ENCODE peak calls at places on chromosomes 7 and 10, in four cellular contexts. J is CD4-positive, alpha-beta memory T cell; Q is hepatocyte; D is PC-3. M is an unnamed sample. For H3K27me3, the result is how much of the 10 kb centered on the place peaks cover.

GRCh38 chr7:20224005-20224404 is 6.8 kb upstream of the MACC1 start:
- DNase-seq in Q (no peak), D (no peak), J (no peak), M (no peak)

GRCh38 chr7:46600340-46600739 is 679.3 kb upstream of the IGFBP3 start:
- DNase-seq in J (no peak), D (no peak), Q (peak), M (peak)

GRCh38 chr10:95356-96115 is 39.7 kb upstream of the ZMYND11 start:
- DNase-seq in Q (no peak), J (no peak), D (no peak), M (no peak)

GRCh38 chr10:51773681-51774080 is 74.3 kb upstream of the CSTF2T start:
- DNase-seq in D (peak), J (no peak), Q (no peak), M (no peak)

GRCh38 chr7:116317907-116318306 is 107.6 kb downstream of the TES start:
- DNase-seq in D (peak), Q (no peak), J (no peak), M (no peak)

GRCh38 chr10:1050555-1050954 is 1.6 kb upstream of the IDI1 start:
- DNase-seq in D (peak), J (peak), Q (peak), M (no peak)

GRCh38 chr7:80686576-80686975 is 48.1 kb downstream of the CD36 start:
- DNase-seq in Q (no peak), J (no peak), D (peak), M (no peak)

GRCh38 chr10:72007246-72007892 is 43.2 kb downstream of the CHST3 start:
- DNase-seq in Q (no peak), J (no peak), D (no peak), M (no peak)

GRCh38 chr7:47044620-47045019 is 537.3 kb downstream of the TNS3 start:
- DNase-seq in D (no peak), J (no peak), Q (no peak), M (no peak)

GRCh38 chr10:80530251-80530650 is 7.5 kb upstream of the SH2D4B start:
- DNase-seq in J (no peak), D (no peak), Q (no peak), M (no peak)

GRCh38 chr7:40808409-40808942 is 673.7 kb downstream of the SUGCT start:
- DNase-seq in D (peak), Q (no peak), J (no peak), M (peak)

GRCh38 chr10:101939273-101939635 is 95.7 kb upstream of the KCNIP2 start:
- DNase-seq in D (peak), J (no peak), Q (peak), M (peak)

GRCh38 chr7:66043681-66044497 is 31.7 kb upstream of the ASL start:
- DNase-seq in D (peak), Q (peak), J (no peak), M (no peak)

GRCh38 chr10:112389147-112389822 is 15.4 kb downstream of the ACSL5 start:
- DNase-seq in D (peak), J (peak), Q (peak), M (peak)

GRCh38 chr7:108252177-108252576 is 122.0 kb upstream of the LAMB4 start:
- DNase-seq in Q (no peak), D (no peak), J (no peak), M (no peak)

GRCh38 chr10:101444058-101444457 is 90.1 kb downstream of the BTRC start:
- DNase-seq in Q (no peak), D (peak), J (no peak), M (no peak)

GRCh38 chr10:11245510-11245909 is 227.8 kb downstream of the CELF2 start:
- DNase-seq in J (no peak), D (no peak), Q (peak), M (no peak)

GRCh38 chr7:32036557-32036956 is 33.6 kb downstream of the PDE1C start:
- DNase-seq in J (no peak), Q (no peak), D (peak), M (no peak)

GRCh38 chr7:142389544-142389943 is 131.7 kb upstream of the PRSS58 start:
- DNase-seq in Q (peak), J (no peak), D (no peak), M (no peak)

GRCh38 chr7:155804897-155805825 is 7.1 kb downstream of the SHH start:
- DNase-seq in Q (peak), J (peak), D (peak), M (no peak)

GRCh38 chr7:120931243-120931642 is 19.3 kb upstream of the ING3 start:
- DNase-seq in D (peak), J (no peak), Q (no peak), M (no peak)

GRCh38 chr10:114223066-114223465 is 16.0 kb upstream of the VWA2 start:
- DNase-seq in J (no peak), Q (no peak), D (no peak), M (no peak)

GRCh38 chr7:38731195-38731594 is 100.0 kb upstream of the AMPH start:
- DNase-seq in Q (no peak), J (no peak), D (no peak), M (peak)

GRCh38 chr7:9657257-9657656 is 1223.8 kb downstream of the NXPH1 start:
- DNase-seq in J (no peak), Q (no peak), D (peak), M (no peak)

GRCh38 chr7:69840248-69840647 is 242.0 kb downstream of the AUTS2 start:
- DNase-seq in J (no peak), Q (no peak), D (no peak), M (no peak)

GRCh38 chr10:113053091-113053490 is 103.0 kb downstream of the TCF7L2 start:
- DNase-seq in J (no peak), D (no peak), Q (no peak), M (no peak)

GRCh38 chr10:100645609-100646008 is 99.8 kb upstream of the PAX2 start:
- DNase-seq in D (no peak), J (no peak), Q (no peak), M (no peak)

GRCh38 chr10:125482108-125482507 is 200.9 kb downstream of the TEX36 start:
- DNase-seq in J (no peak), D (no peak), Q (no peak), M (no peak)

GRCh38 chr7:2564970-2565546 is 6.3 kb downstream of the IQCE start:
- DNase-seq in J (no peak), D (no peak), Q (no peak), M (no peak)

GRCh38 chr10:28914721-28915120 is 237.4 kb downstream of the BAMBI start:
- DNase-seq in J (no peak), D (peak), Q (no peak), M (no peak)

GRCh38 chr10:101400529-101400928 is 46.6 kb downstream of the BTRC start:
- DNase-seq in Q (peak), J (no peak), D (no peak), M (no peak)

GRCh38 chr10:5645375-5645774 is 21.0 kb downstream of the ASB13 start:
- DNase-seq in D (no peak), J (no peak), Q (peak), M (no peak)

GRCh38 chr10:127694580-127695193 is 42.3 kb upstream of the FOXI2 start:
- DNase-seq in Q (peak), D (peak), J (no peak), M (no peak)

GRCh38 chr10:80504158-80504811 is 33.4 kb upstream of the SH2D4B start:
- DNase-seq in Q (peak), J (no peak), D (no peak), M (no peak)

GRCh38 chr10:43026039-43026973 is 50.6 kb upstream of the RET start:
- DNase-seq in J (no peak), D (peak), Q (no peak), M (no peak)

GRCh38 chr7:47152307-47152706 is 429.6 kb downstream of the TNS3 start:
- DNase-seq in J (no peak), Q (no peak), D (no peak), M (no peak)

GRCh38 chr7:76303057-76303828 is 770 bp downstream of the HSPB1 start:
- DNase-seq in D (peak), Q (peak), J (peak), M (peak)

GRCh38 chr7:76300210-76300731 is 2.2 kb upstream of the HSPB1 start:
- DNase-seq in Q (peak), D (peak), J (no peak), M (no peak)

GRCh38 chr7:76301000-76301399 is 1.5 kb upstream of the HSPB1 start:
- DNase-seq in D (no peak), J (no peak), Q (no peak), M (no peak)

GRCh38 chr7:76302299-76303056 is at the start of gene HSPB1:
- DNase-seq in J (peak), Q (peak), D (peak), M (peak)

GRCh38 chr7:76303829-76304505 is 1.5 kb downstream of the HSPB1 start:
- DNase-seq in Q (peak), D (peak), J (peak), M (no peak)
- H3K4me3 ChIP-seq in Q (peak), D (peak), J (peak), M (peak)

GRCh38 chr10:7410800-7411670 is at the start of gene SFMBT2:
- DNase-seq in Q (peak), D (peak), J (peak), M (no peak)
- H3K27me3 ChIP-seq in Q (half or more), D (under half), J (under half), M (under half)

GRCh38 chr7:130987092-130987491 is 253.1 kb upstream of the KLF14 start:
- DNase-seq in J (no peak), Q (no peak), D (peak), M (no peak)
- H3K4me3 ChIP-seq in J (no peak), Q (no peak), D (no peak), M (no peak)

DNA sequence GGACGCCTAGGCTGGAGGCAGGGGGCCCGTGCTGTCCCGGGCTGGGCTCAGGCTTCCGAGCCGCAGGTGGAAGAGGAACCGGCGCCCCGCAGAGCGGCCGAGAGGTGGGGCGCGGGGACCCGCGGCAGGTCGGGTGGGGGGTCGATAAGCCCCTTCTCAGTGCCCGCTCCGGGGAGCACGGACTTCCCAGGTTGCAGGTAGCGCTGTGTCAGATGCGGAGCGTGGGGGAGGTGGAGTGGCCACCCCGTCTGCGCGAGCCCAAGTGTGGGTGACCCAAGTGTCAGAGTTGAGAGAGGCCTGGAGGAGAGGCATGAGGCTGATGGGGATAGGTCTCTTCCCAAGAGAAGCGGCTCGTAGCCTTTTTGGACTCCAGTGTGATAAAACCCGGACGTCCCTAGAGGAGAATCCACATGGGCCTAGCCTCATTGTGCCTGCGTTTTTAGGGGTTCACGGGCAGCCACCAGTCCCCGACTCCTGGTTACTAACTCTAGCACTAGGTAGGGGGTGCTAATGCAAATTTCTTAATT is 580 bp downstream of the EEPD1 start:
- DNase-seq in J (no peak), Q (no peak), D (peak), M (no peak)
- H3K27me3 ChIP-seq in J (under half), Q (under half), D (under half), M (under half)

GRCh38 chr7:5539013-5539411 is 115.4 kb upstream of the TNRC18 start:
- DNase-seq in J (no peak), Q (no peak), D (no peak), M (no peak)
- H3K4me3 ChIP-seq in J (no peak), Q (no peak), D (no peak), M (no peak)

GRCh38 chr7:1252543-1253090 is 19.9 kb downstream of the UNCX start:
- DNase-seq in Q (no peak), D (no peak), J (no peak), M (no peak)

GRCh38 chr7:1251796-1252542 is 19.3 kb downstream of the UNCX start:
- DNase-seq in Q (no peak), D (no peak), J (no peak), M (no peak)

GRCh38 chr7:1248459-1249131 is 15.9 kb downstream of the UNCX start:
- DNase-seq in J (no peak), D (no peak), Q (no peak), M (no peak)

GRCh38 chr7:1249731-1250130 is 17.1 kb downstream of the UNCX start:
- DNase-seq in J (no peak), Q (no peak), D (no peak), M (no peak)

DNA sequence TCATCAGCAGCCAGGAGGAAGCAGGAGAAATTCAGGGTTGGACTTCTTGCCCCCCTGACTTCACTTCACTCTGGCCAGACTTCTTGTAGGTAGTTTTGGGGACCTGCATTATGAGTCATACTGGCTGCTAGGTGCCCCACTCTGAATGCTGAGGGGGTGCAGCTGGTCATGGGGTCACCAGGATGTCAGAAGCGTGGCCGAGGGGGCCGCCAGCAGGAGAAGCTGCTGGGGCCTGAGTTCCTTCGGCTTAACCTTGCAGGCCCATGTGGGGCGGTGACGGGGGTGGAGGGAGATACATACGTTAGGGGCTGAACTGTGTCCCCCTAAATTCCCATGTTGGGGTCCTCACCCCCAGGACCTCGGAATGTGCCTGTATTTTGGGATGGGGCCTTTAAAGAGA is 18.2 kb downstream of the UNCX start:
- DNase-seq in D (no peak), Q (no peak), J (no peak), M (no peak)
- H3K27me3 ChIP-seq in D (under half), Q (half or more), J (under half), M (under half)

DNA sequence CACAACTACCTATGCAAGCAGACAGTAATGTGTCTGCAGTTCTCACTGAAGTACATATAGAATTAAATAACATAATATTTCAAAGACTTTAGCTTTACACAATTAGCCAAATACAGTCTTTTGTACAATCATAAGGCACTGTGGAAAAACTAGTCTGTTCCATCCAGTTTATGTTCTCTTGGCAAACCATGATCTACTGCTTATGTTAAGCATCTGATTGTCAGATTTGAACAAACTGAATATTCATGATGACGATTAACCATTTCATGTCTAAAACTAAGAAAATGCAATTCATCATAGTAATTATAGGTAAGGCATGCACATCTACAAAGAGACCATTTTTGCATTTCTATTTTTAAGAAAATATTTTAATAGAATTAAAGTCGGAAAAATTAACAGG is 802 bp downstream of the SEMA3A start:
- DNase-seq in D (peak), J (no peak), Q (no peak), M (no peak)
- H3K4me3 ChIP-seq in D (peak), J (no peak), Q (peak), M (peak)

GRCh38 chr10:56346845-56347415 is 14.1 kb downstream of the ZWINT start:
- DNase-seq in Q (no peak), J (no peak), D (peak), M (peak)

GRCh38 chr10:56341612-56342011 is 19.4 kb downstream of the ZWINT start:
- DNase-seq in Q (no peak), D (no peak), J (no peak), M (no peak)
- H3K27me3 ChIP-seq in Q (under half), D (under half), J (under half), M (under half)

GRCh38 chr7:27200761-27201230 is 905 bp upstream of the HOXA13 start:
- DNase-seq in D (peak), J (no peak), Q (no peak), M (no peak)
- H3K4me3 ChIP-seq in D (peak), J (no peak), Q (peak), M (peak)

M was measured in BJ.